ENCODE peak calls at places on chromosome 16, in nine cellular contexts. One of them, this sample, is unnamed.

GRCh38 chr16:84535408-84535807 is 30.9 kb upstream of the MEAK7 start:
- DNase-seq in NCI-H1417: no peak
- DNase-seq in activated effector memory CD4-positive, alpha-beta T cell treated with Interleukin-2 at 50 U/mL for 16 hours: no peak
- DNase-seq in HS-27A: no peak
- DNase-seq in activated gamma-delta T cell treated with anti-CD3 and anti-CD28 coated beads, Interleukin-2, amount 50 U/mL, for 16 hours: no peak
- DNase-seq in mucosa of gallbladder: no peak
- DNase-seq in osteocyte: no peak
- DNase-seq in NCI-H1694 treated with DMSO at 0.1 percent for 48 hours: no peak
- DNase-seq in AG04450: no peak
- DNase-seq in this sample: no peak

GRCh38 chr16:67210069-67210937 is 11.4 kb downstream of the ELMO3 start:
- DNase-seq in NCI-H1417: no peak
- DNase-seq in activated effector memory CD4-positive, alpha-beta T cell treated with Interleukin-2 at 50 U/mL for 16 hours: no peak
- DNase-seq in HS-27A: no peak
- DNase-seq in activated gamma-delta T cell treated with anti-CD3 and anti-CD28 coated beads, Interleukin-2, amount 50 U/mL, for 16 hours: no peak
- DNase-seq in mucosa of gallbladder: no peak
- DNase-seq in osteocyte: no peak
- DNase-seq in NCI-H1694 treated with DMSO at 0.1 percent for 48 hours: no peak
- DNase-seq in AG04450: no peak
- DNase-seq in this sample: no peak

GRCh38 chr16:500699-501098 is 26.8 kb upstream of the CAPN15 start:
- DNase-seq in NCI-H1417: no peak
- DNase-seq in activated effector memory CD4-positive, alpha-beta T cell treated with Interleukin-2 at 50 U/mL for 16 hours: no peak
- DNase-seq in HS-27A: no peak
- DNase-seq in activated gamma-delta T cell treated with anti-CD3 and anti-CD28 coated beads, Interleukin-2, amount 50 U/mL, for 16 hours: no peak
- DNase-seq in mucosa of gallbladder: no peak
- DNase-seq in osteocyte: no peak
- DNase-seq in NCI-H1694 treated with DMSO at 0.1 percent for 48 hours: no peak
- DNase-seq in AG04450: no peak
- DNase-seq in this sample: no peak

GRCh38 chr16:79509221-79509631 is 91.3 kb downstream of the MAF start:
- DNase-seq in NCI-H1417: no peak
- DNase-seq in activated effector memory CD4-positive, alpha-beta T cell treated with Interleukin-2 at 50 U/mL for 16 hours: no peak
- DNase-seq in HS-27A: no peak
- DNase-seq in activated gamma-delta T cell treated with anti-CD3 and anti-CD28 coated beads, Interleukin-2, amount 50 U/mL, for 16 hours: no peak
- DNase-seq in mucosa of gallbladder: peak
- DNase-seq in osteocyte: no peak
- DNase-seq in NCI-H1694 treated with DMSO at 0.1 percent for 48 hours: no peak
- DNase-seq in AG04450: no peak
- DNase-seq in this sample: peak

GRCh38 chr16:72241930-72242329 is 70.0 kb upstream of the PMFBP1 start:
- DNase-seq in NCI-H1417: peak
- DNase-seq in activated effector memory CD4-positive, alpha-beta T cell treated with Interleukin-2 at 50 U/mL for 16 hours: no peak
- DNase-seq in HS-27A: no peak
- DNase-seq in activated gamma-delta T cell treated with anti-CD3 and anti-CD28 coated beads, Interleukin-2, amount 50 U/mL, for 16 hours: no peak
- DNase-seq in mucosa of gallbladder: peak
- DNase-seq in osteocyte: no peak
- DNase-seq in NCI-H1694 treated with DMSO at 0.1 percent for 48 hours: peak
- DNase-seq in AG04450: peak
- DNase-seq in this sample: peak

GRCh38 chr16:82108101-82108500 is 61.9 kb downstream of the MPHOSPH6 start:
- DNase-seq in NCI-H1417: no peak
- DNase-seq in activated effector memory CD4-positive, alpha-beta T cell treated with Interleukin-2 at 50 U/mL for 16 hours: no peak
- DNase-seq in HS-27A: no peak
- DNase-seq in activated gamma-delta T cell treated with anti-CD3 and anti-CD28 coated beads, Interleukin-2, amount 50 U/mL, for 16 hours: no peak
- DNase-seq in mucosa of gallbladder: no peak
- DNase-seq in osteocyte: no peak
- DNase-seq in NCI-H1694 treated with DMSO at 0.1 percent for 48 hours: no peak
- DNase-seq in AG04450: no peak
- DNase-seq in this sample: no peak

GRCh38 chr16:17729820-17730219 is 259.1 kb upstream of the XYLT1 start:
- DNase-seq in NCI-H1417: no peak
- DNase-seq in activated effector memory CD4-positive, alpha-beta T cell treated with Interleukin-2 at 50 U/mL for 16 hours: no peak
- DNase-seq in HS-27A: no peak
- DNase-seq in activated gamma-delta T cell treated with anti-CD3 and anti-CD28 coated beads, Interleukin-2, amount 50 U/mL, for 16 hours: no peak
- DNase-seq in mucosa of gallbladder: no peak
- DNase-seq in osteocyte: no peak
- DNase-seq in NCI-H1694 treated with DMSO at 0.1 percent for 48 hours: no peak
- DNase-seq in AG04450: no peak
- DNase-seq in this sample: no peak

GRCh38 chr16:57609541-57610401 is 18.7 kb upstream of the ADGRG1 start:
- DNase-seq in NCI-H1417: no peak
- DNase-seq in activated effector memory CD4-positive, alpha-beta T cell treated with Interleukin-2 at 50 U/mL for 16 hours: peak
- DNase-seq in HS-27A: no peak
- DNase-seq in activated gamma-delta T cell treated with anti-CD3 and anti-CD28 coated beads, Interleukin-2, amount 50 U/mL, for 16 hours: peak
- DNase-seq in mucosa of gallbladder: peak
- DNase-seq in osteocyte: peak
- DNase-seq in NCI-H1694 treated with DMSO at 0.1 percent for 48 hours: peak
- DNase-seq in AG04450: no peak
- DNase-seq in this sample: peak

GRCh38 chr16:29806641-29807425 is 504 bp downstream of the MAZ start:
- DNase-seq in NCI-H1417: peak
- DNase-seq in activated effector memory CD4-positive, alpha-beta T cell treated with Interleukin-2 at 50 U/mL for 16 hours: peak
- DNase-seq in HS-27A: no peak
- DNase-seq in activated gamma-delta T cell treated with anti-CD3 and anti-CD28 coated beads, Interleukin-2, amount 50 U/mL, for 16 hours: no peak
- DNase-seq in mucosa of gallbladder: no peak
- DNase-seq in osteocyte: no peak
- DNase-seq in NCI-H1694 treated with DMSO at 0.1 percent for 48 hours: peak
- DNase-seq in AG04450: no peak
- DNase-seq in this sample: peak

GRCh38 chr16:50265260-50265659 is 1.1 kb upstream of the ADCY7 start:
- DNase-seq in NCI-H1417: no peak
- DNase-seq in activated effector memory CD4-positive, alpha-beta T cell treated with Interleukin-2 at 50 U/mL for 16 hours: peak
- DNase-seq in HS-27A: no peak
- DNase-seq in activated gamma-delta T cell treated with anti-CD3 and anti-CD28 coated beads, Interleukin-2, amount 50 U/mL, for 16 hours: no peak
- DNase-seq in mucosa of gallbladder: no peak
- DNase-seq in osteocyte: no peak
- DNase-seq in NCI-H1694 treated with DMSO at 0.1 percent for 48 hours: peak
- DNase-seq in AG04450: no peak
- DNase-seq in this sample: no peak

GRCh38 chr16:87406495-87407088 is 14.5 kb downstream of the MAP1LC3B start:
- DNase-seq in NCI-H1417: no peak
- DNase-seq in activated effector memory CD4-positive, alpha-beta T cell treated with Interleukin-2 at 50 U/mL for 16 hours: no peak
- DNase-seq in HS-27A: no peak
- DNase-seq in activated gamma-delta T cell treated with anti-CD3 and anti-CD28 coated beads, Interleukin-2, amount 50 U/mL, for 16 hours: no peak
- DNase-seq in mucosa of gallbladder: no peak
- DNase-seq in osteocyte: no peak
- DNase-seq in NCI-H1694 treated with DMSO at 0.1 percent for 48 hours: no peak
- DNase-seq in AG04450: no peak
- DNase-seq in this sample: no peak

GRCh38 chr16:76222087-76222486 is 55.1 kb upstream of the CNTNAP4 start:
- DNase-seq in NCI-H1417: no peak
- DNase-seq in activated effector memory CD4-positive, alpha-beta T cell treated with Interleukin-2 at 50 U/mL for 16 hours: no peak
- DNase-seq in HS-27A: no peak
- DNase-seq in activated gamma-delta T cell treated with anti-CD3 and anti-CD28 coated beads, Interleukin-2, amount 50 U/mL, for 16 hours: no peak
- DNase-seq in mucosa of gallbladder: no peak
- DNase-seq in osteocyte: no peak
- DNase-seq in NCI-H1694 treated with DMSO at 0.1 percent for 48 hours: no peak
- DNase-seq in AG04450: no peak
- DNase-seq in this sample: no peak

GRCh38 chr16:89837014-89837546 is 8.8 kb downstream of the SPIRE2 start:
- DNase-seq in NCI-H1417: no peak
- DNase-seq in activated effector memory CD4-positive, alpha-beta T cell treated with Interleukin-2 at 50 U/mL for 16 hours: no peak
- DNase-seq in HS-27A: no peak
- DNase-seq in activated gamma-delta T cell treated with anti-CD3 and anti-CD28 coated beads, Interleukin-2, amount 50 U/mL, for 16 hours: no peak
- DNase-seq in mucosa of gallbladder: no peak
- DNase-seq in osteocyte: no peak
- DNase-seq in NCI-H1694 treated with DMSO at 0.1 percent for 48 hours: no peak
- DNase-seq in AG04450: no peak
- DNase-seq in this sample: no peak

GRCh38 chr16:84087461-84088151 is 29.1 kb downstream of the MBTPS1 start:
- DNase-seq in NCI-H1417: no peak
- DNase-seq in activated effector memory CD4-positive, alpha-beta T cell treated with Interleukin-2 at 50 U/mL for 16 hours: no peak
- DNase-seq in HS-27A: no peak
- DNase-seq in activated gamma-delta T cell treated with anti-CD3 and anti-CD28 coated beads, Interleukin-2, amount 50 U/mL, for 16 hours: no peak
- DNase-seq in mucosa of gallbladder: no peak
- DNase-seq in osteocyte: no peak
- DNase-seq in NCI-H1694 treated with DMSO at 0.1 percent for 48 hours: no peak
- DNase-seq in AG04450: no peak
- DNase-seq in this sample: no peak

This sample was measured in hippocampal formation.